ENCODE peak calls at places on chromosome 7, in six cellular contexts. B, Y, U, G, T and M are unnamed samples.

GRCh38 chr7:155283565-155284194 is 14.0 kb upstream of the INSIG1 start:
- DNase-seq in B (no peak), Y (no peak), U (no peak), G (no peak), T (no peak), M (no peak)

GRCh38 chr7:38781991-38782390 is 127.0 kb downstream of the VPS41 start:
- DNase-seq in B (no peak), Y (no peak), U (no peak), G (no peak), T (no peak), M (no peak)

GRCh38 chr7:143416565-143417149 is 8.0 kb upstream of the EPHA1 start:
- DNase-seq in B (peak; percentile 49), Y (peak; percentile 81), U (no peak), G (peak; percentile 23), T (no peak), M (no peak)

GRCh38 chr7:16708496-16708895 is 45.1 kb upstream of the TSPAN13 start:
- DNase-seq in B (no peak), Y (no peak), U (no peak), G (peak; percentile 44), T (no peak), M (no peak)

GRCh38 chr7:151060416-151061234 is 1.2 kb downstream of the SLC4A2 start:
- DNase-seq in B (no peak), Y (peak; percentile 64), U (no peak), G (peak; percentile 34), T (peak; percentile 40), M (no peak)

GRCh38 chr7:157090485-157091165 is 48.1 kb upstream of the UBE3C start:
- DNase-seq in B (no peak), Y (no peak), U (no peak), G (no peak), T (no peak), M (no peak)

GRCh38 chr7:55132890-55133551 is 114.2 kb downstream of the EGFR start:
- DNase-seq in B (peak; percentile 100), Y (peak; percentile 99), U (no peak), G (peak; percentile 100), T (no peak), M (peak; percentile 97)

GRCh38 chr7:50555594-50556140 is 9.5 kb downstream of the DDC start:
- DNase-seq in B (peak; percentile 77), Y (no peak), U (no peak), G (no peak), T (no peak), M (no peak)

GRCh38 chr7:29854257-29854938 is 48.1 kb downstream of the WIPF3 start:
- DNase-seq in B (peak; percentile 85), Y (peak; percentile 27), U (no peak), G (peak; percentile 49), T (no peak), M (no peak)

GRCh38 chr7:94375713-94376112 is 19.0 kb upstream of the COL1A2 start:
- DNase-seq in B (no peak), Y (peak; percentile 95), U (no peak), G (peak; percentile 99), T (no peak), M (peak; percentile 75)

GRCh38 chr7:117005449-117005848 is 52.1 kb downstream of the ST7 start:
- DNase-seq in B (no peak), Y (no peak), U (no peak), G (peak; percentile 80), T (no peak), M (no peak)

GRCh38 chr7:88361357-88361756 is 54.7 kb upstream of the STEAP4 start:
- DNase-seq in B (no peak), Y (no peak), U (no peak), G (no peak), T (no peak), M (peak; percentile 47)

GRCh38 chr7:12491526-12491925 is 79.0 kb upstream of the SCIN start:
- DNase-seq in B (no peak), Y (peak; percentile 17), U (no peak), G (no peak), T (no peak), M (no peak)

GRCh38 chr7:121235221-121235620 is 93.6 kb upstream of the WNT16 start:
- DNase-seq in B (no peak), Y (peak; percentile 20), U (no peak), G (peak; percentile 25), T (no peak), M (no peak)

GRCh38 chr7:95919574-95919973 is 147.2 kb downstream of the DYNC1I1 start:
- DNase-seq in B (no peak), Y (no peak), U (no peak), G (no peak), T (no peak), M (no peak)
- TF ChIP-seq CTCF in B (peak; percentile 21), Y (no peak), U (no peak), G (peak; percentile 16), T (peak; percentile 19), M (no peak)

DNA sequence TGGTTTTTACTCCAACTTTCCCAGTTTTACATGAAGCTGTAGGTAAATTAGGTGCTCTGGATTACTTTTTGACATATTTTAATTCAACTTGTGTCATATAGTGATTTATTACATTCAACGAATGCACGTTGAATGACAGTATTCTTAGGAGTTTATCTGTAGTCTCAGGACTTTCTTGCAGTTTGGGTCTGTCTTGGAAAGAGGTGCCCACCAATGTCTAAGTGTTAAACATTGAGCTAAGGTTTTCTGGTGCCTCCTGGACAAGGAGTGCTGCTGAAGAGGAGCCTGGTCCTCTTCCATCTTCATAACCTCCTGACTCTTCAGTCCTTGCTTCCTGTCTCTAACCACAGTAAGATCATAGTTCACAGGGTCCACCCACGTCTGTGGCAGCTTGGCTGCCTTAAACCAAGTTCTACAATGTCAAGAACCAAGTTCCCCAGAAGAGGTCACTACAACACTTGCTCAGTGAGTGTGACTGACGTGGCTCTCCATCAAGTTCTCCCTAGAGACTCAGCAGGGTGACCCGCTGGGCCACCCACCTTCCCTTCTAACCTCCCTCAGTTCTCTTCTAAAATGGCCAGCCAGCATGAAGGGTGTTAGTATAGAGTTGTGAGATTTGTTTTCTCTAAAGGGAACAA is 6.1 kb downstream of the NPY start:
- DNase-seq in B (peak; percentile 81), Y (peak; percentile 17), U (peak; percentile 36), G (peak; percentile 36), T (no peak), M (peak; percentile 14)
- TF ChIP-seq CTCF in B (peak; percentile 82), Y (no peak), U (peak; percentile 21), G (no peak), T (no peak), M (peak; percentile 60)

GRCh38 chr7:99408347-99409191 is at the start of the genes BUD31 and PDAP1:
- DNase-seq in B (peak; percentile 85), Y (peak; percentile 97), U (peak; percentile 86), G (peak; percentile 94), T (peak; percentile 88), M (peak; percentile 81)

GRCh38 chr7:99409814-99410213 is 1.0 kb downstream of the BUD31 start:
- DNase-seq in B (no peak), Y (no peak), U (no peak), G (no peak), T (no peak), M (no peak)

GRCh38 chr7:99410635-99411034 is 1.9 kb downstream of the BUD31 start:
- DNase-seq in B (no peak), Y (no peak), U (no peak), G (no peak), T (no peak), M (no peak)

GRCh38 chr7:99407849-99408346 is 499 bp downstream of the PDAP1 start:
- DNase-seq in B (peak; percentile 43), Y (peak; percentile 91), U (no peak), G (peak; percentile 86), T (peak; percentile 38), M (no peak)

DNA sequence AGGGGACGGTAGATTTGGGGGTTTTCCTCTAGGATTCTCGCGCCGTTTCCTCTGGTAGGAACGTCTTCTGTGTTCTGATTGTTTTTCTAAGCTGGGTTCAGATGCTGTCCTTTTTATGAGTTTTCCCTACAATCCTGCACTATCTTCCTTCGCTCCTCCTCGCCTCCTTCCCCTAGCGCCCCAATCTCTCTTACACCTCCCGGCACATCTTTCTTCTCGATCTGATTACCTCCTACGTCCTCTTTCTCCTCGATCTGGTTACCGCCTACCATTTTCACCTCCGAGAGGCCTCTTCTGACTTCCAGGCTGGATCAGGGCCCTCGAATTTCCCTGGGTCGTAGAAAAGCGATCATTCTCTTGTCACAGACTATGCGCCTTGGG is 413 bp downstream of the BUD31 start:
- DNase-seq in B (no peak), Y (no peak), U (no peak), G (no peak), T (no peak), M (no peak)
- TF ChIP-seq CTCF in B (no peak), Y (no peak), U (no peak), G (no peak), T (no peak), M (no peak)

DNA sequence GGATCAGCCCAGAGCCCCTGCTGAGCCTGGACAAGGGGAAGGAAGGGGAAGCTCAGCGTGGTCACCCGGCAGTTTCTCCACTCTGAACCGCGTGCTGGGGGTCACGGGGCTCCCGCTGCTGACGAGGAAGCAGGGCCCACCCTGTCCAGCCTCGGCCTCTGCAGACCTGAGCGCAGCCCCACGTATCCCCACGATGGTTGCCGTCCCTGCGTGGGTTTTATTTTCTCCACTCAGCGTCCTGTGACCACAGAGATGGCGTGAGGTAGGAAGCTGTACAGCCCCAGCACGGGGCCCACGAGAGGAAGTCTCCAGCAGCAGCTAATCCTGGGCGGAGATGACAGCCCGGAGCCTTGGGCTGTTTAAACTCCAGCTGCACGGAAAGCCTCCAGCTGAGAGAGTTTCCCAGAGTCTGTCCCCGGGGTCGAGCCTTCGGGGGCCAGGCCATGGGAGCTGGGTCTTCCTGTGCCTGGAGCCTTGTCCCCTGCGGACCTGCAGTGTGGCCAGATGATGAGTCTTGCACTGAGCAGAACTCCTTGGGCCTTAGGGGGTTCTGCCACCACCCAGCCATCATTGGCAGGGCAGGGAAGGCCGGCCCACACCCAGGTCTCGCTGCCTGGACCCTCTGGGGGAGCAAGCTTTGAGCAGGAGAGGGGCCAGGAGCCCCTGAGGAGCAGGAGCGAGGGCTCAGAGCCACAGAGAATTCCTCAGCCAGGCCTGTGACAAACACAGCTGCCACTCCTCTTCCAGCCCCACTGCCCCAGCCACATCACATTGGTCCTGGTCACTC is 72.8 kb upstream of the FAM20C start:
- DNase-seq in B (no peak), Y (peak; percentile 66), U (no peak), G (no peak), T (no peak), M (no peak)
- TF ChIP-seq CTCF in B (no peak), Y (no peak), U (no peak), G (no peak), T (no peak), M (no peak)

GRCh38 chr7:114402866-114403635 is 11.6 kb upstream of the FOXP2 start:
- DNase-seq in B (no peak), Y (no peak), U (no peak), G (no peak), T (no peak), M (no peak)

GRCh38 chr7:114409750-114410149 is 4.9 kb upstream of the FOXP2 start:
- DNase-seq in B (no peak), Y (peak; percentile 81), U (no peak), G (peak; percentile 62), T (no peak), M (no peak)

GRCh38 chr7:114405427-114405826 is 9.2 kb upstream of the FOXP2 start:
- DNase-seq in B (no peak), Y (peak; percentile 13), U (no peak), G (peak; percentile 19), T (no peak), M (no peak)
- TF ChIP-seq CTCF in B (peak; percentile 62), Y (no peak), U (peak; percentile 39), G (no peak), T (peak; percentile 7), M (peak; percentile 48)